ENCODE peak calls at places on chromosome 13, in four cellular contexts. O is stomach, T is WTC11, Y is glutamatergic neuron. B is an unnamed sample.

GRCh38 chr13:77918391-77919261 is at the start of gene EDNRB:
- DNase-seq in O (peak; percentile 27), T (peak; percentile 65), Y (peak; percentile 43), B (peak; percentile 48)

GRCh38 chr13:102012299-102013293 is 389.3 kb downstream of the FGF14 start:
- DNase-seq in O (no peak), T (no peak), Y (no peak), B (no peak)

GRCh38 chr13:64007334-64007733 is 2591.7 kb upstream of the PCDH20 start:
- DNase-seq in O (no peak), T (no peak), Y (no peak), B (no peak)

GRCh38 chr13:73754727-73755292 is 379.4 kb downstream of the KLF12 start:
- DNase-seq in O (no peak), T (no peak), Y (no peak), B (no peak)

GRCh38 chr13:29801737-29802305 is 48.6 kb downstream of the UBL3 start:
- DNase-seq in O (no peak), T (no peak), Y (no peak), B (no peak)

GRCh38 chr13:65149687-65150086 is 2080.4 kb downstream of the PCDH9 start:
- DNase-seq in O (no peak), T (peak; percentile 25), Y (no peak), B (no peak)

GRCh38 chr13:82480415-82480814 is 1401.9 kb downstream of the SLITRK1 start:
- DNase-seq in O (no peak), T (no peak), Y (no peak), B (no peak)

GRCh38 chr13:95354680-95355487 is 53.6 kb upstream of the ABCC4 start:
- DNase-seq in O (peak; percentile 28), T (no peak), Y (no peak), B (no peak)

GRCh38 chr13:97234742-97235141 is 12.6 kb downstream of the MBNL2 start:
- DNase-seq in O (peak; percentile 64), T (no peak), Y (no peak), B (peak; percentile 62)

GRCh38 chr13:104014803-104015645 is 948.8 kb upstream of the SLC10A2 start:
- DNase-seq in O (no peak), T (no peak), Y (no peak), B (no peak)

GRCh38 chr13:79287994-79288795 is 117.9 kb downstream of the RBM26 start:
- DNase-seq in O (no peak), T (no peak), Y (peak; percentile 37), B (no peak)

GRCh38 chr13:91167706-91168459 is 179.6 kb upstream of the MIR17HG start:
- DNase-seq in O (no peak), T (no peak), Y (no peak), B (no peak)

GRCh38 chr13:28527629-28528028 is 32.7 kb upstream of the FLT1 start:
- DNase-seq in O (no peak), T (no peak), Y (peak; percentile 32), B (no peak)

GRCh38 chr13:23865065-23865464 is 24.1 kb downstream of the MIPEP start:
- DNase-seq in O (no peak), T (no peak), Y (no peak), B (no peak)

GRCh38 chr13:73417012-73417615 is 358.3 kb downstream of the KLF5 start:
- DNase-seq in O (no peak), T (no peak), Y (no peak), B (no peak)

GRCh38 chr13:51971520-51972426 is 39.5 kb downstream of the ATP7B start:
- DNase-seq in O (no peak), T (no peak), Y (no peak), B (no peak)

GRCh38 chr13:107650081-107650701 is 565.1 kb downstream of the LIG4 start:
- DNase-seq in O (peak; percentile 53), T (peak; percentile 83), Y (peak; percentile 80), B (no peak)

GRCh38 chr13:101231751-101232428 is 184.4 kb downstream of the NALCN start:
- DNase-seq in O (no peak), T (no peak), Y (no peak), B (no peak)

GRCh38 chr13:28423010-28423409 is 71.9 kb downstream of the FLT1 start:
- DNase-seq in O (no peak), T (no peak), Y (no peak), B (no peak)

GRCh38 chr13:20174656-20175405 is 14.0 kb upstream of the GJA3 start:
- DNase-seq in O (peak; percentile 89), T (no peak), Y (no peak), B (peak; percentile 79)

GRCh38 chr13:59746291-59746962 is 417.3 kb downstream of the DIAPH3 start:
- DNase-seq in O (no peak), T (no peak), Y (no peak), B (no peak)

GRCh38 chr13:33728271-33729037 is 89.5 kb upstream of the RFC3 start:
- DNase-seq in O (no peak), T (no peak), Y (no peak), B (no peak)

GRCh38 chr13:20773194-20774080 is at the start of gene EEF1AKMT1:
- DNase-seq in O (peak; percentile 95), T (peak; percentile 95), Y (peak; percentile 97), B (peak; percentile 85)

GRCh38 chr13:31742102-31742695 is 2.9 kb downstream of the RXFP2 start:
- DNase-seq in O (peak; percentile 68), T (peak; percentile 75), Y (peak; percentile 73), B (peak; percentile 79)

GRCh38 chr13:105442040-105442439 is 1093.4 kb downstream of the EFNB2 start:
- DNase-seq in O (no peak), T (no peak), Y (no peak), B (no peak)

DNA sequence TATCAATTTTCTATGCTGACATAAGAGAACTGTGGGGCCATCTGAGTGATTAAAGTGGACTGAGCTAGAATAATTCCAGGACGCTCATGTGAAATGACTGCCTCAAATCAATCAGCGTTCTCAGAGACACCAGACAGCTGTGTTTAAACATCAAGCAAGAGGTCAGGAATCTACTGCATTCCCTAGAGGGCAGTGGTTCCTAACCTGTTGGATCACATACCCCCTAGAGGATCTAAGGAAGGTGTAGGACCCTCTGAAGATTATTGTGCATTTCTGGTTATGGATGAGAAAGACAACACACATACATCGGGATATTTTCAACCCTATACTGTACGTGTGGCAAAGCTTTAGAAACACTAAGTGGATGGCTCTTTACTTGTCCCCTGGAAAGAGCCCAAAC is 51.8 kb upstream of the FREM2 start:
- DNase-seq in O (no peak), T (no peak), Y (no peak), B (no peak)
- TF ChIP-seq CTCF in O (no peak), T (no peak), Y (no peak), B (no peak)

GRCh38 chr13:42040730-42041016 is 7.8 kb upstream of the DGKH start:
- DNase-seq in O (no peak), T (no peak), Y (no peak), B (no peak)

GRCh38 chr13:42043676-42044075 is 4.8 kb upstream of the DGKH start:
- DNase-seq in O (no peak), T (no peak), Y (no peak), B (no peak)

GRCh38 chr13:42039946-42040729 is 8.3 kb upstream of the DGKH start:
- DNase-seq in O (peak; percentile 91), T (peak; percentile 73), Y (peak; percentile 84), B (peak; percentile 88)

GRCh38 chr13:42041017-42041683 is 7.3 kb upstream of the DGKH start:
- DNase-seq in O (peak; percentile 60), T (peak; percentile 55), Y (peak; percentile 55), B (peak; percentile 81)

GRCh38 chr13:42041684-42042035 is 6.8 kb upstream of the DGKH start:
- DNase-seq in O (peak; percentile 50), T (peak; percentile 60), Y (peak; percentile 63), B (no peak)
- TF ChIP-seq CTCF in O (no peak), T (no peak), Y (no peak), B (peak; percentile 50)

DNA sequence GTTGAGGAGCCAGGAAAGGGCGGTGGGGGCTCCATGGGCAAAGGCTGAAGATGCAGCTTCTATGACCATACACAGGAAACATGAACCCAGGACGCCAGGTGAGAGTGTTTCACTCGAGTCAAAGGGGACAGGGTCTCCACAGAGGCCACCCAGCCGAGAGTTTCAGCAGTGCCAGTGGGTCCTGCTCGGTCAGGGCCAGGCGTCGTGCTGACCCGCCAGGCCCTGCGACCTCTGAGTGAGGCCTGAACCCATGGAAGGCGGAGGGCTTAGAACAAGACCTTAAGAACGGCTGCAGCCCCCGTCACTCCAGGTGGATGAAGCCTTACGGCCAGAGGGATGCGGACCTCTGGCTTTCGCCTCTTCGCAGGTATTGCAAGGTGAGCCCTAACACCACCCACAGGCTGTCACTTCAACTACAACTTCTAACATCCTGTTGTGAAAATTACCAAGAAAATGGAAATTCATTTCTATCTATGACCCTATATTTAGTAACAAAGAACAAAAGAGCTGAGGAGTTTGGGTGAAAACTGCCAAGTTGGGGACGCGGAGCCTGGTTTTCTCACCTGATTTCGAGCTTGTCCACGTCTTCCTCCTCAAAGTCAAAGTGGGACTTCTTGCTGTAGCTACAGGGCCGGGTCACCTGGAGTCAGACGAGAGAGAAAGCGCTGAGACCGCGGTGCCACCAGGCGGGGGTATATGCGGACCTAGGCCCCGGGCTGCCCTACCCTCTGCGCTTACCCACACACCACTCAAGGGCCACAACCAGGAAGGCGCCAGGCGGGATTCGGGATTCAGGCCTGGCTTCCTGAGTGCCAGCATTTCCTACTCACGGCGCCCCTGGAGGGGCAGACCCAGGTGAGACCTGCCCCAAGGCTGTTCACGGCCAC is 50.1 kb upstream of the C13orf46 start:
- DNase-seq in O (no peak), T (no peak), Y (peak; percentile 7), B (no peak)
- TF ChIP-seq CTCF in O (no peak), T (no peak), Y (no peak), B (no peak)

GRCh38 chr13:110980921-110981320 is 66.1 kb upstream of the ANKRD10 start:
- DNase-seq in O (no peak), T (no peak), Y (no peak), B (no peak)

GRCh38 chr13:110973007-110973700 is 58.3 kb upstream of the ANKRD10 start:
- DNase-seq in O (no peak), T (no peak), Y (no peak), B (no peak)

GRCh38 chr13:110981379-110981778 is 66.5 kb upstream of the ANKRD10 start:
- DNase-seq in O (no peak), T (no peak), Y (no peak), B (no peak)

GRCh38 chr13:110978390-110978789 is 63.5 kb upstream of the ANKRD10 start:
- DNase-seq in O (no peak), T (no peak), Y (no peak), B (no peak)

DNA sequence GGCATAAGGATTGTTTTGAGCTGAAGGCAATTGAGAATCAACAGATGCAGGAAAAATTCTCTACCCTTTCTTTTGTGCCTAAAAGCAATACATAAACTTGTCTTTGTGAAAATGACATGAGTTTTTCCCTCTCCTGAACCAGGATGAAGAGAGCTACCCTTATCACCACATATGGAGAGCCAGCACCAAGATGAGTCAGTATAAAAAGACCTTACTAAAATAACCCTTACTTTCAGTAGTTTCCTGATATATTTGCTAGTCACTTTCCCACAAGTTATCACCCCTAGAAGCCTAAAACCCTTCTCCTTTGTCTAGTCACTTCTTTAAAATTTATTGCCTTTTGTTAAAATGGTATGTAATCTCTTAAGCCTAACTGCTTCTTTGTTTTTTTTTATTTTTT is 61.9 kb upstream of the ANKRD10 start:
- DNase-seq in O (no peak), T (no peak), Y (no peak), B (no peak)
- TF ChIP-seq CTCF in O (no peak), T (no peak), Y (no peak), B (no peak)

GRCh38 chr13:34749046-34749445 is 193.0 kb upstream of the NBEA start:
- DNase-seq in O (no peak), T (no peak), Y (no peak), B (no peak)
- TF ChIP-seq CTCF in O (no peak), T (no peak), Y (no peak), B (no peak)

GRCh38 chr13:94073006-94073744 is 406.3 kb downstream of the DCT start:
- DNase-seq in O (no peak), T (no peak), Y (no peak), B (no peak)
- TF ChIP-seq CTCF in O (no peak), T (no peak), Y (no peak), B (no peak)

GRCh38 chr13:44573790-44574465 is 2.2 kb downstream of the TSC22D1 start:
- DNase-seq in O (peak; percentile 67), T (no peak), Y (peak; percentile 40), B (no peak)
- TF ChIP-seq CTCF in O (no peak), T (no peak), Y (peak; percentile 59), B (peak; percentile 55)